ENCODE peak calls at places on chromosomes 2 and 18, in nine cellular contexts. O is upper lobe of right lung; C is Daoy; N is activated CD4-positive, alpha-beta T cell treated with anti-CD3 and anti-CD28 coated beads, Interleukin-2, amount 50 U/mL, for 4 hours; I is central memory CD4-positive, alpha-beta T cell; X is EL; K is epithelial cell of esophagus; H is anterior cingulate cortex; T is A549. S is an unnamed sample.

GRCh38 chr2:8889978-8890377 is 52.6 kb upstream of the KIDINS220 start:
- DNase-seq in O (no peak), C (no peak), N (no peak), I (no peak), X (peak; percentile 2), K (peak; percentile 9), H (no peak), T (no peak), S (no peak)

GRCh38 chr2:164655750-164656149 is 34.5 kb upstream of the GRB14 start:
- DNase-seq in O (no peak), C (peak; percentile 14), N (no peak), I (no peak), X (peak; percentile 6), K (peak; percentile 10), H (no peak), T (peak; percentile 39), S (peak; percentile 6)

GRCh38 chr2:121075006-121075545 is 209.9 kb downstream of the TFCP2L1 start:
- DNase-seq in O (no peak), C (peak; percentile 98), N (no peak), I (no peak), X (peak; percentile 99), K (peak; percentile 90), H (no peak), T (peak; percentile 92), S (peak; percentile 98)

GRCh38 chr2:220469201-220469600 is 841.8 kb downstream of the SLC4A3 start:
- DNase-seq in O (no peak), C (peak; percentile 5), N (no peak), I (no peak), X (peak; percentile 75), K (peak; percentile 42), H (no peak), T (peak; percentile 46), S (peak; percentile 57)

GRCh38 chr2:207676827-207677354 is 34.5 kb upstream of the CCNYL1 start:
- DNase-seq in O (no peak), C (peak; percentile 69), N (no peak), I (no peak), X (peak; percentile 86), K (peak; percentile 40), H (no peak), T (peak; percentile 55), S (peak; percentile 84)

GRCh38 chr2:237616373-237617304 is 10.7 kb upstream of the LRRFIP1 start:
- DNase-seq in O (no peak), C (no peak), N (no peak), I (peak; percentile 27), X (peak; percentile 70), K (no peak), H (no peak), T (no peak), S (peak; percentile 69)

GRCh38 chr2:119940856-119941255 is 72.0 kb upstream of the EPB41L5 start:
- DNase-seq in O (no peak), C (no peak), N (no peak), I (no peak), X (no peak), K (no peak), H (no peak), T (no peak), S (no peak)

GRCh38 chr2:96091141-96091710 is 25.1 kb downstream of the ADRA2B start:
- DNase-seq in O (peak; percentile 49), C (no peak), N (no peak), I (no peak), X (no peak), K (no peak), H (no peak), T (no peak), S (no peak)

GRCh38 chr2:212052412-212053159 is 486.0 kb downstream of the ERBB4 start:
- DNase-seq in O (no peak), C (peak; percentile 51), N (no peak), I (no peak), X (peak; percentile 51), K (peak; percentile 32), H (no peak), T (no peak), S (peak; percentile 81)

GRCh38 chr2:17877811-17878221 is 651 bp upstream of the KCNS3 start:
- DNase-seq in O (no peak), C (no peak), N (no peak), I (no peak), X (peak; percentile 7), K (peak; percentile 4), H (no peak), T (no peak), S (no peak)

GRCh38 chr2:238638100-238638981 is 209.5 kb upstream of the TWIST2 start:
- DNase-seq in O (no peak), C (no peak), N (no peak), I (no peak), X (no peak), K (no peak), H (no peak), T (no peak), S (no peak)

GRCh38 chr18:33749831-33750230 is 171.8 kb downstream of the ASXL3 start:
- DNase-seq in O (no peak), C (no peak), N (no peak), I (no peak), X (no peak), K (no peak), H (no peak), T (no peak), S (no peak)

GRCh38 chr2:215870088-215870490 is 143.3 kb downstream of the MREG start:
- DNase-seq in O (no peak), C (no peak), N (no peak), I (no peak), X (peak; percentile 51), K (peak; percentile 85), H (no peak), T (peak; percentile 65), S (peak; percentile 37)

GRCh38 chr2:235678712-235679111 is 184.9 kb downstream of the AGAP1 start:
- DNase-seq in O (no peak), C (no peak), N (no peak), I (no peak), X (no peak), K (no peak), H (no peak), T (no peak), S (no peak)

GRCh38 chr2:216233281-216233995 is 124.3 kb downstream of the XRCC5 start:
- DNase-seq in O (no peak), C (no peak), N (no peak), I (no peak), X (no peak), K (peak; percentile 17), H (no peak), T (no peak), S (no peak)

GRCh38 chr2:117976581-117976980 is 37.3 kb downstream of the CCDC93 start:
- DNase-seq in O (no peak), C (no peak), N (no peak), I (no peak), X (no peak), K (no peak), H (no peak), T (no peak), S (no peak)

GRCh38 chr2:239959059-239959971 is 65.8 kb downstream of the NDUFA10 start:
- DNase-seq in O (no peak), C (no peak), N (no peak), I (no peak), X (no peak), K (no peak), H (peak; percentile 49), T (no peak), S (no peak)

GRCh38 chr2:208867374-208867773 is 460.8 kb downstream of the PTH2R start:
- DNase-seq in O (no peak), C (no peak), N (no peak), I (no peak), X (no peak), K (no peak), H (no peak), T (no peak), S (no peak)

GRCh38 chr2:200812122-200813022 is 662 bp downstream of the BZW1 start:
- DNase-seq in O (peak; percentile 91), C (peak; percentile 77), N (peak; percentile 56), I (peak; percentile 58), X (peak; percentile 72), K (peak; percentile 72), H (peak; percentile 43), T (peak; percentile 71), S (no peak)

GRCh38 chr2:202726070-202726469 is 91.3 kb downstream of the FAM117B start:
- DNase-seq in O (no peak), C (no peak), N (no peak), I (no peak), X (no peak), K (no peak), H (no peak), T (no peak), S (no peak)

GRCh38 chr18:40583671-40584070 is 1371.4 kb upstream of the PIK3C3 start:
- DNase-seq in O (no peak), C (no peak), N (no peak), I (no peak), X (no peak), K (no peak), H (no peak), T (no peak), S (no peak)

GRCh38 chr2:95384854-95385569 is 17.5 kb upstream of the FAHD2A start:
- DNase-seq in O (peak; percentile 49), C (no peak), N (no peak), I (no peak), X (no peak), K (no peak), H (no peak), T (no peak), S (no peak)

GRCh38 chr2:71071681-71072398 is 3.4 kb downstream of the NAGK start:
- DNase-seq in O (no peak), C (no peak), N (peak; percentile 51), I (peak; percentile 70), X (no peak), K (peak; percentile 83), H (peak; percentile 11), T (no peak), S (no peak)

GRCh38 chr2:42721898-42722297 is 42.0 kb downstream of the OXER1 start:
- DNase-seq in O (no peak), C (no peak), N (no peak), I (no peak), X (no peak), K (no peak), H (no peak), T (no peak), S (no peak)

GRCh38 chr18:62683935-62684334 is 31.4 kb upstream of the PHLPP1 start:
- DNase-seq in O (no peak), C (no peak), N (no peak), I (no peak), X (no peak), K (no peak), H (no peak), T (no peak), S (no peak)

GRCh38 chr2:79040967-79041582 is 15.6 kb downstream of the REG3G start:
- DNase-seq in O (no peak), C (no peak), N (no peak), I (no peak), X (no peak), K (no peak), H (no peak), T (peak; percentile 15), S (no peak)